ENCODE peak calls at places on chromosomes 4 and X, in nine cellular contexts. I is hypothalamus; V is A549; J is mesenchymal stem cell; W is GM04504; O is activated T-helper 1 cell treated with anti-CD3 and anti-CD28 coated beads, Interleukin-2, amount 50 U/mL, for 16 hours; N is AG04450; U is NCI-H774; Z is HT1080. C is an unnamed sample.

GRCh38 chr4:90025248-90025647 is 101.9 kb upstream of the CCSER1 start:
- DNase-seq in Z (peak; percentile 27), N (no peak), J (peak; percentile 17), V (peak; percentile 1), I (no peak), O (no peak), U (no peak), W (no peak), C (no peak)

GRCh38 chrX:48814722-48815121 is 11.6 kb upstream of the ERAS start:
- DNase-seq in O (no peak), U (no peak), I (no peak), J (no peak), N (no peak), W (no peak), V (no peak), Z (no peak), C (no peak)

GRCh38 chrX:142089193-142089592 is 115.9 kb downstream of the MAGEC2 start:
- DNase-seq in N (no peak), W (peak; percentile 9), Z (no peak), V (peak; percentile 36), O (no peak), I (no peak), U (no peak), J (no peak), C (no peak)

GRCh38 chr4:147678796-147679549 is 5.0 kb downstream of the PRMT9 start:
- DNase-seq in O (no peak), W (no peak), I (no peak), N (no peak), Z (no peak), V (peak; percentile 17), J (no peak), U (no peak), C (peak; percentile 86)

GRCh38 chr4:35934370-35934981 is 309.8 kb downstream of the ARAP2 start:
- DNase-seq in U (peak; percentile 32), I (no peak), J (peak; percentile 52), W (no peak), Z (peak; percentile 59), V (peak; percentile 9), O (no peak), N (no peak), C (no peak)

GRCh38 chr4:6688879-6689505 is 4.7 kb upstream of the S100P start:
- DNase-seq in J (peak; percentile 97), N (peak; percentile 76), I (no peak), V (peak; percentile 82), O (peak; percentile 65), U (no peak), W (peak; percentile 76), Z (peak; percentile 94), C (peak; percentile 91)

GRCh38 chr4:158094413-158095110 is 78.3 kb downstream of the GASK1B start:
- DNase-seq in Z (peak; percentile 97), W (no peak), J (no peak), N (peak; percentile 3), I (no peak), U (no peak), V (peak; percentile 28), O (no peak), C (peak; percentile 78)

GRCh38 chrX:22664826-22665225 is 334.9 kb upstream of the DDX53 start:
- DNase-seq in W (no peak), J (no peak), I (no peak), O (no peak), Z (no peak), N (no peak), V (no peak), U (no peak), C (no peak)

GRCh38 chr4:101348367-101348827 is 1.1 kb upstream of the PPP3CA start:
- DNase-seq in W (no peak), V (no peak), I (peak; percentile 54), O (no peak), N (no peak), Z (no peak), U (no peak), J (no peak), C (no peak)

GRCh38 chr4:3660086-3660927 is 105.9 kb upstream of the ADRA2C start:
- DNase-seq in Z (no peak), U (peak; percentile 3), N (no peak), I (peak; percentile 9), J (no peak), W (no peak), V (no peak), O (no peak), C (no peak)